ENCODE peak calls at places on chromosomes 12 and 14, in six cellular contexts. K is NCI-H1105; M is mesenchymal stem cell; P is mesendoderm; U is CD4-positive, alpha-beta T cell; A is A549. Y is an unnamed sample.

GRCh38 chr12:2341871-2342270 is 289.1 kb downstream of the CACNA1C start:
- DNase-seq in M (peak; percentile 95), P (no peak), A (no peak), U (no peak), K (no peak), Y (no peak)

GRCh38 chr12:75086086-75087038 is 123.3 kb downstream of the KCNC2 start:
- DNase-seq in K (no peak), P (no peak), U (no peak), M (peak; percentile 9), A (no peak), Y (no peak)

GRCh38 chr12:132302466-132303358 is 26.7 kb downstream of the GALNT9 start:
- DNase-seq in U (no peak), P (no peak), A (no peak), K (no peak), M (no peak), Y (no peak)

GRCh38 chr14:72532686-72533454 is 361.0 kb downstream of the DPF3 start:
- DNase-seq in A (no peak), P (no peak), M (no peak), K (no peak), U (no peak), Y (no peak)

GRCh38 chr12:28507867-28508266 is 317.6 kb downstream of the CCDC91 start:
- DNase-seq in U (no peak), A (no peak), K (no peak), P (no peak), M (no peak), Y (no peak)

GRCh38 chr14:69059658-69060648 is 80.9 kb upstream of the ACTN1 start:
- DNase-seq in K (no peak), U (no peak), P (peak; percentile 56), M (peak; percentile 100), A (peak; percentile 67), Y (no peak)

GRCh38 chr14:58919262-58919661 is 269.2 kb upstream of the DAAM1 start:
- DNase-seq in P (no peak), K (no peak), U (no peak), A (no peak), M (peak; percentile 38), Y (no peak)

GRCh38 chr12:9642606-9643270 is 26.8 kb upstream of the CLEC2D start:
- DNase-seq in M (no peak), A (no peak), U (no peak), K (no peak), P (no peak), Y (no peak)

GRCh38 chr12:109775172-109775881 is 57.9 kb downstream of the TRPV4 start:
- DNase-seq in U (peak; percentile 70), A (peak; percentile 89), K (peak; percentile 64), M (peak; percentile 69), P (peak; percentile 72), Y (peak; percentile 82)

GRCh38 chr14:64296561-64296960 is 2.4 kb upstream of the ESR2 start:
- DNase-seq in U (no peak), P (no peak), K (no peak), A (no peak), M (peak; percentile 26), Y (no peak)

GRCh38 chr12:102873077-102873476 is 44.0 kb downstream of the PAH start:
- DNase-seq in A (no peak), M (no peak), U (no peak), K (no peak), P (no peak), Y (no peak)

GRCh38 chr14:75631453-75631831 is 29.2 kb downstream of the ERG28 start:
- DNase-seq in M (no peak), K (no peak), A (no peak), P (peak; percentile 77), U (no peak), Y (no peak)

GRCh38 chr14:68702578-68702977 is 90.3 kb downstream of the ZFP36L1 start:
- DNase-seq in K (no peak), P (no peak), U (no peak), A (no peak), M (no peak), Y (no peak)

Y was measured in stomach.